ENCODE peak calls at places on chromosomes 4 and X, in ten cellular contexts. W is spleen; K is fibroblast of lung; C is CD4-positive, alpha-beta T cell; E is RWPE1; L is choroid plexus epithelial cell; N is progenitor cell of endocrine pancreas; J is fibroblast of the aortic adventitia; V is foreskin fibroblast; I is fibroblast of villous mesenchyme. R is an unnamed sample.

GRCh38 chr4:184812651-184813181 is 13.1 kb downstream of the ACSL1 start:
- DNase-seq in W (no peak), K (peak; percentile 14), C (no peak), E (peak; percentile 38), L (peak; percentile 84), N (no peak), J (peak; percentile 35), V (no peak), I (peak; percentile 76), R (no peak)

GRCh38 chrX:41720125-41720780 is 3.7 kb upstream of the GPR82 start:
- DNase-seq in W (peak; percentile 86), K (no peak), C (peak; percentile 2), E (no peak), L (peak; percentile 58), N (no peak), J (peak; percentile 8), V (no peak), I (no peak), R (peak; percentile 16)

GRCh38 chr4:128649575-128650205 is 159.8 kb upstream of the JADE1 start:
- DNase-seq in W (no peak), K (peak; percentile 46), C (no peak), E (no peak), L (peak; percentile 50), N (no peak), J (peak; percentile 46), V (peak; percentile 57), I (peak; percentile 25), R (no peak)

GRCh38 chr4:184453402-184454160 is 20.8 kb downstream of the IRF2 start:
- DNase-seq in W (no peak), K (peak; percentile 83), C (no peak), E (peak; percentile 45), L (peak; percentile 94), N (no peak), J (peak; percentile 80), V (peak; percentile 88), I (peak; percentile 83), R (no peak)

GRCh38 chr4:138398297-138398696 is 156.1 kb upstream of the SLC7A11 start:
- DNase-seq in W (no peak), K (no peak), C (no peak), E (no peak), L (peak; percentile 32), N (no peak), J (peak; percentile 8), V (no peak), I (no peak), R (no peak)

GRCh38 chr4:83629945-83630684 is 94.2 kb downstream of the GPAT3 start:
- DNase-seq in W (no peak), K (peak; percentile 68), C (no peak), E (peak; percentile 33), L (peak; percentile 57), N (no peak), J (peak; percentile 88), V (peak; percentile 76), I (peak; percentile 99), R (no peak)

GRCh38 chr4:151690164-151690856 is 70.5 kb downstream of the GATB start:
- DNase-seq in W (no peak), K (peak; percentile 52), C (no peak), E (no peak), L (peak; percentile 57), N (no peak), J (peak; percentile 97), V (peak; percentile 46), I (peak; percentile 71), R (no peak)

GRCh38 chr4:123096038-123096437 is 173.6 kb upstream of the NUDT6 start:
- DNase-seq in W (no peak), K (peak; percentile 20), C (no peak), E (no peak), L (peak; percentile 60), N (no peak), J (no peak), V (no peak), I (peak; percentile 31), R (no peak)

GRCh38 chr4:38109896-38110295 is 149.7 kb downstream of the PTTG2 start:
- DNase-seq in W (no peak), K (no peak), C (no peak), E (no peak), L (peak; percentile 53), N (no peak), J (no peak), V (no peak), I (peak; percentile 70), R (no peak)

GRCh38 chrX:40273356-40274050 is 175.7 kb upstream of the BCOR start:
- DNase-seq in W (peak; percentile 73), K (peak; percentile 28), C (no peak), E (no peak), L (no peak), N (no peak), J (peak; percentile 62), V (no peak), I (peak; percentile 64), R (no peak)

GRCh38 chr4:41098093-41098492 is 116.2 kb downstream of the APBB2 start:
- DNase-seq in W (no peak), K (no peak), C (no peak), E (no peak), L (no peak), N (no peak), J (no peak), V (no peak), I (peak; percentile 51), R (no peak)

GRCh38 chrX:152399395-152399794 is 51.7 kb downstream of the GABRA3 start:
- DNase-seq in W (no peak), K (no peak), C (no peak), E (no peak), L (no peak), N (no peak), J (no peak), V (no peak), I (no peak), R (no peak)

GRCh38 chr4:145216532-145216931 is 36.1 kb upstream of the OTUD4 start:
- DNase-seq in W (no peak), K (peak; percentile 65), C (no peak), E (peak; percentile 34), L (peak; percentile 70), N (no peak), J (peak; percentile 64), V (no peak), I (peak; percentile 38), R (no peak)

GRCh38 chrX:1401611-1402430 is 9.9 kb upstream of the SLC25A6 start:
- DNase-seq in W (peak; percentile 67), K (no peak), C (no peak), E (no peak), L (no peak), N (no peak), J (no peak), V (no peak), I (no peak), R (no peak)

GRCh38 chr4:169803417-169803816 is 45.7 kb upstream of the HPF1 start:
- DNase-seq in W (no peak), K (no peak), C (no peak), E (no peak), L (no peak), N (no peak), J (no peak), V (no peak), I (no peak), R (no peak)

GRCh38 chrX:55488559-55489314 is 911 bp downstream of the USP51 start:
- DNase-seq in W (peak; percentile 89), K (peak; percentile 74), C (peak; percentile 60), E (peak; percentile 5), L (peak; percentile 68), N (peak; percentile 21), J (peak; percentile 19), V (peak; percentile 47), I (peak; percentile 39), R (peak; percentile 61)

DNA sequence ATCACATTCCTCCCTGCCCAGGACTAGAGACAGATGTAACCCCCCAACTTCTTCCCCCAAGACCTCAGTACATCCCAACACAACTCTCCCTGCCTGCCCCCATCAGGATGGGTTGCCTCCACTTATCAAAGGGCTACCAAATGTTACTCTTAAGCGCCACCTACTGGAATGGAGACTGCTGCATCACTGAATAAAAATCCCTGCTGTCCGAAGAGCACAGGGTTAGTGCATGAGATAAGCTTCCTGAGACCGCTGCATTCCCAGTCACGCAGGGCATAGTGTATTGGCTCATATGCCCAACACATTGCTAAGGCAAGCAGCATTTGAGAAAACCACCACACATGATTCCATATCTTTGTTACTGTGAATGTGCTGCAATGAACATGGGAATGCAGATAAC is 544.5 kb downstream of the PPP4R3C start:
- DNase-seq in W (no peak), K (peak; percentile 14), C (no peak), E (no peak), L (peak; percentile 57), N (no peak), J (peak; percentile 8), V (no peak), I (no peak), R (no peak)
- TF ChIP-seq CTCF in W (no peak), K (peak; percentile 45), C (no peak), E (no peak), L (peak; percentile 59), N (peak; percentile 28), J (peak; percentile 2), V (no peak), I (peak; percentile 26), R (no peak)

DNA sequence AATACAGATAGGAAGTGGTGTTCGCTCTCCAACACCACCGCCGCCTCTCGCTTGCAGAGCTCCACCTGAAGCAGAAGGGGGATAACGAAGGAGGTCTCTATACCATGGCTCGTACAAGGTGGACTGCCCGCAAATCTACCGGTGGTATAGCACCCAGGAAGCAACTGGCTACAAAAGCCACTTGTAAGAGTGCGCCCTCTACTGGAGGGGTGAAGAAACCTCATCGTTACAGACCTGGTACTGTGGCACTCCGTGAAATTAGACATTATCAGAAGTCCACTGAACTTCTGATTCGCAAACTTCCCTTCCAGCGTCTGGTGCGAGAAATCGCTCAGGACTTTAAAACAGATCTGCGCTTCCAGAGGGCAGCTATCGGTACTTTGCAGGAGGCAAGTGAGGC is 5.2 kb upstream of the BMP15 start:
- DNase-seq in W (no peak), K (peak; percentile 0), C (no peak), E (no peak), L (no peak), N (no peak), J (no peak), V (no peak), I (no peak), R (no peak)
- TF ChIP-seq CTCF in W (no peak), K (peak; percentile 22), C (no peak), E (no peak), L (peak; percentile 36), N (peak; percentile 18), J (peak; percentile 23), V (no peak), I (peak; percentile 3), R (no peak)

DNA sequence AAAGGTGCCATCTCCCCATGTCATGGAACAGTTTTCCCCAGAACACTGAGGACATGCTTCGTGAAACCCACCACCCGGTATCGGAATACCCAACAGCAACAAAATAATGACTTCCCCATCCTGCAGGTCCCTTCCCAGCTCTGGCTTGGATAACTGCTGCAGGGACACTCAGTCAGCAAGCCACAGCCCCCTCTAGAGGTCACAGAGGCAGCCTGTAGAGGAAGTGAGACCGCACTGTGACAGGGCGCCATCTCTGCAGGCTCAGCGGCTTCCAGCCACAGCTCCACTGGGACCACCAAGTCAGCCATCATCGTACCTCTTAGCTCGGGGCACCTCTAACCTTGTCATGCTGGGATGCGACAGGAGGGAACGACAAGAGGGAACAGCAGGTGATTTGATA is 315.9 kb downstream of the LDB2 start:
- DNase-seq in W (no peak), K (no peak), C (no peak), E (no peak), L (no peak), N (no peak), J (no peak), V (no peak), I (no peak), R (no peak)
- TF ChIP-seq CTCF in W (no peak), K (peak; percentile 7), C (no peak), E (no peak), L (peak; percentile 43), N (peak; percentile 38), J (no peak), V (no peak), I (no peak), R (no peak)

GRCh38 chr4:82373816-82374740 is at the start of gene HNRNPD:
- DNase-seq in W (peak; percentile 98), K (peak; percentile 100), C (peak; percentile 84), E (peak; percentile 95), L (peak; percentile 100), N (peak; percentile 98), J (peak; percentile 100), V (peak; percentile 100), I (peak; percentile 100), R (peak; percentile 83)
- TF ChIP-seq CTCF in W (no peak), K (no peak), C (peak; percentile 11), E (no peak), L (no peak), N (no peak), J (no peak), V (no peak), I (no peak), R (no peak)

R was measured in activated B cell treated with CpG ODN at 0.5 μM for 24 hours.